ENCODE peak calls at places on chromosomes 3 and 15, in four cellular contexts. V is neuronal stem cell, J is ovary, S is lower lobe of right lung. C is an unnamed sample.
A peak's percentile ranks its signal among the peaks of the same experiment; 100 is the strongest.

GRCh38 chr3:170465935-170466334 is 47.3 kb downstream of the CLDN11 start:
- DNase-seq in J (no peak), V (no peak), S (no peak), C (no peak)

GRCh38 chr15:85588657-85589056 is 206.1 kb downstream of the KLHL25 start:
- DNase-seq in J (no peak), S (no peak), V (no peak), C (no peak)

GRCh38 chr3:195542261-195542660 is 864 bp downstream of the PPP1R2 start:
- DNase-seq in J (no peak), S (no peak), V (no peak), C (no peak)

GRCh38 chr15:56322444-56322843 is 42.8 kb upstream of the TEX9 start:
- DNase-seq in J (no peak), V (no peak), S (no peak), C (no peak)

GRCh38 chr15:73907018-73907394 is 19.3 kb upstream of the LOXL1 start:
- DNase-seq in J (no peak), S (no peak), V (no peak), C (no peak)

GRCh38 chr3:97009427-97010019 is 195.1 kb downstream of the EPHA6 start:
- DNase-seq in V (peak; percentile 17), S (no peak), J (no peak), C (no peak)

GRCh38 chr3:66220066-66220465 is 735 bp upstream of the SLC25A26 start:
- DNase-seq in V (no peak), S (no peak), J (no peak), C (no peak)

GRCh38 chr3:151787626-151788025 is 26.3 kb upstream of the AADAC start:
- DNase-seq in J (no peak), S (no peak), V (no peak), C (no peak)

GRCh38 chr15:42800731-42801474 is 64.0 kb upstream of the CDAN1 start:
- DNase-seq in S (no peak), J (no peak), V (no peak), C (no peak)

GRCh38 chr3:56629044-56629443 is 54.0 kb downstream of the TASOR start:
- DNase-seq in J (no peak), V (no peak), S (no peak), C (no peak)

GRCh38 chr15:83747050-83747717 is 93.3 kb downstream of the ADAMTSL3 start:
- DNase-seq in S (no peak), J (peak; percentile 31), V (no peak), C (no peak)

GRCh38 chr3:13249630-13250395 is 170.3 kb downstream of the NUP210 start:
- DNase-seq in J (no peak), V (no peak), S (no peak), C (no peak)

GRCh38 chr3:13252207-13252606 is 167.9 kb downstream of the NUP210 start:
- DNase-seq in V (no peak), S (no peak), J (no peak), C (no peak)

GRCh38 chr3:13253208-13253937 is 166.7 kb downstream of the NUP210 start:
- DNase-seq in S (no peak), V (no peak), J (no peak), C (no peak)

GRCh38 chr3:13248640-13249039 is 171.5 kb downstream of the NUP210 start:
- DNase-seq in J (no peak), S (no peak), V (no peak), C (no peak)

GRCh38 chr3:13251166-13251892 is 168.8 kb downstream of the NUP210 start:
- DNase-seq in S (no peak), V (no peak), J (no peak), C (no peak)
- H3K9me3 ChIP-seq in S (no peaks in the 10 kb centered on the region), V (no peaks in the 10 kb centered on the region), J (no peaks in the 10 kb centered on the region), C (no peaks in the 10 kb centered on the region)

DNA sequence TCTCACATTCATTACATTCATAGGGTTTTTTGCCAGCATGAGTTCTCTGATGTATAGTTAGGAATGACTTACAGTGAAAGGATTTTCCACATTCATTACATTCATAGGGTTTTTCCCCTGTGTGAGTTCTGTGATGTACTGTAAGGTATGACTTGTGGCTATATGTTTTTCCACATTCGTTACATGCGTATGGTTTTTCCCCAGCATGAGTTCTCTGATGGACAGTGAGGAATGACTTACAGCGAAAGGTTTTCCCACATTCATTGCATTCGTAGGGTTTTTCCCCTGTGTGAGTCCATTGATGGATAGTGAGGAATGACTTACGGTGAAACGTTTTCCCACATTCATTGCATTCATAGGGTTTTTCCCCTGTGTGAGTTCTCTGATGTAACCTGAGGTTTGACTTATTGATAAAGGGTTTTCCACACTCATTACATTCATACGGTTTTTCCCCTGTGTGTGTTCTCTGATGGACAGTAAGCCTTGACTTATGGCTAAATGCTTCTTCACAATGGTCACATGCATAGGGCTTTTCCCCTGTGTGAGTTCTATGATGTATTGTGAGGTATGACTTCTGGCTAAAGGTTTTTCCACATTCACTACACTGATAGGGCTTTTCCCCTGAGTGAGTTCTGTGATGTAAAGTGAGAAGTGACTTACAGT is 47.4 kb downstream of the ZNF717 start:
- DNase-seq in V (peak; percentile 1), S (no peak), J (no peak), C (no peak)
- H3K9me3 ChIP-seq in V (peaks cover 22% of the 10 kb centered on the region), S (peaks cover 97% of the 10 kb centered on the region), J (peaks cover 62% of the 10 kb centered on the region), C (peaks cover 54% of the 10 kb centered on the region)

GRCh38 chr15:58491499-58492202 is 59.9 kb downstream of the LIPC start:
- DNase-seq in S (no peak), J (no peak), V (no peak), C (no peak)

GRCh38 chr15:58491151-58491473 is 59.3 kb downstream of the LIPC start:
- DNase-seq in J (no peak), S (no peak), V (no peak), C (no peak)

GRCh38 chr15:58489289-58489688 is 57.5 kb downstream of the LIPC start:
- DNase-seq in J (no peak), V (no peak), S (no peak), C (no peak)

GRCh38 chr15:58490405-58491150 is 58.8 kb downstream of the LIPC start:
- DNase-seq in J (no peak), S (no peak), V (no peak), C (no peak)

DNA sequence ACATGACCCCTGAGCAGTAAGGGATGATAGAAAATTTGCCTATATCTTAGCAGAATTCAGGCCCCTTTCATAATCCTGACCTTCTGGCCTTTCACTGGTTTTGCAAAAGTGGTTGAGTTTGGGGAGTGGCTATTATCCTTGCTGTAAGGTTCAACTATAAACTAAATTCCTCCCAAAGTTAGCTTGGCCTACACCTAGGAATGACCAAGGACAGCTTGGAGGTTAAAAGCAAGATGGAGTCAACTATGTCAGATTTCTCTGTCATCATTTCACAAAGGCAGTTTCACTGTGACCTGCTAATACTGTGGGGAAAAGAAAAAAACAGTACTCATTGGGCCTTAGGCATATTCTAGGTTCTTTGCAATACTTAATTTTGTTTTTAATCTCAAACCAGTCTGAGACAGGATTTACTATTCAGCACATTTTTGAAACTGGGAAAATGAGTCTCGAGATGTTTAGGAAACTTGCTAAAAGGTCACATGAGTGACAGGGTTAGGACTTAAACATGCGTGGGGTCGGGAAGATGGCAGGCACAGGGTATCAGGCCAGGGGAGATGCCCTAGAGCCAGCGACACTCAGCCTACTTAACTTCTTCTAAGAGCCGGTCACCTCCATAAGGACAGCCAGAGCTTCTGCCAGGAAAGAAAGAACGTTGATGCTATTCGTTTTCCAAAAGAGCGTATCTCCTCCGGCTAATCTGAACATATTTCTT is 58.1 kb downstream of the LIPC start:
- DNase-seq in S (no peak), J (no peak), V (no peak), C (no peak)
- H3K9me3 ChIP-seq in S (peaks cover 8% of the 10 kb centered on the region), J (no peaks in the 10 kb centered on the region), V (peaks cover 2% of the 10 kb centered on the region), C (peaks cover 4% of the 10 kb centered on the region)

GRCh38 chr3:31654998-31655397 is 122.3 kb downstream of the STT3B start:
- DNase-seq in S (no peak), V (no peak), J (no peak), C (no peak)

GRCh38 chr3:31653464-31653863 is 120.7 kb downstream of the STT3B start:
- DNase-seq in S (no peak), J (no peak), V (no peak), C (no peak)

GRCh38 chr3:31648286-31648968 is 115.7 kb downstream of the STT3B start:
- DNase-seq in J (no peak), V (no peak), S (no peak), C (no peak)

GRCh38 chr3:31652296-31652695 is 119.6 kb downstream of the STT3B start:
- DNase-seq in V (no peak), S (no peak), J (no peak), C (no peak)
- H3K9me3 ChIP-seq in V (peaks cover 16% of the 10 kb centered on the region), S (peaks cover 78% of the 10 kb centered on the region), J (no peaks in the 10 kb centered on the region), C (peaks cover 30% of the 10 kb centered on the region)

GRCh38 chr3:51394541-51394940 is 3.5 kb downstream of the RBM15B start:
- DNase-seq in V (no peak), S (no peak), J (no peak), C (no peak)
- H3K9me3 ChIP-seq in V (peaks cover 15% of the 10 kb centered on the region), S (no peaks in the 10 kb centered on the region), J (no peaks in the 10 kb centered on the region), C (no peaks in the 10 kb centered on the region)

C was measured in T-helper 17 cell.